ENCODE peak calls at places on chromosomes 6 and 20, in four cellular contexts. E is BE2C, W is GM12878, N is tibial artery. Z is an unnamed sample.

GRCh38 chr20:12053348-12053747 is 135.7 kb downstream of the BTBD3 start:
- DNase-seq in W (peak; percentile 0), N (no peak), E (no peak), Z (no peak)

GRCh38 chr20:13546497-13547131 is 92.1 kb downstream of the TASP1 start:
- DNase-seq in W (peak; percentile 17), N (peak; percentile 85), E (peak; percentile 82), Z (peak; percentile 69)

GRCh38 chr20:60011512-60012507 is 53.6 kb downstream of the CDH26 start:
- DNase-seq in N (no peak), W (no peak), E (no peak), Z (peak; percentile 54)

GRCh38 chr6:17032595-17033591 is 69.0 kb upstream of the STMND1 start:
- DNase-seq in E (no peak), N (peak; percentile 90), W (no peak), Z (peak; percentile 61)

GRCh38 chr6:43376551-43376981 is 7.1 kb upstream of the ZNF318 start:
- DNase-seq in E (no peak), W (peak; percentile 88), N (no peak), Z (no peak)

GRCh38 chr6:112743343-112743742 is 396.2 kb downstream of the RFPL4B start:
- DNase-seq in N (no peak), E (no peak), W (no peak), Z (no peak)

GRCh38 chr20:17950670-17951069 is 17.9 kb downstream of the SNX5 start:
- DNase-seq in N (no peak), E (no peak), W (no peak), Z (no peak)

GRCh38 chr6:151917531-151918329 is 110.2 kb downstream of the ESR1 start:
- DNase-seq in N (no peak), W (no peak), E (no peak), Z (no peak)

GRCh38 chr6:143941852-143942627 is 66.0 kb downstream of the PLAGL1 start:
- DNase-seq in E (peak; percentile 69), N (peak; percentile 72), W (no peak), Z (peak; percentile 26)

GRCh38 chr6:48111143-48111506 is at the start of gene PTCHD4:
- DNase-seq in N (no peak), W (no peak), E (no peak), Z (no peak)

GRCh38 chr6:121190122-121190521 is 144.2 kb downstream of the TBC1D32 start:
- DNase-seq in W (no peak), E (no peak), N (no peak), Z (no peak)

GRCh38 chr6:104599821-104600658 is 259.7 kb downstream of the HACE1 start:
- DNase-seq in N (no peak), E (peak; percentile 58), W (no peak), Z (no peak)

GRCh38 chr20:50221501-50222323 is 31.1 kb downstream of the CEBPB start:
- DNase-seq in E (no peak), N (peak; percentile 70), W (no peak), Z (no peak)

GRCh38 chr20:51678041-51678697 is 90.0 kb downstream of the ATP9A start:
- DNase-seq in N (no peak), W (no peak), E (peak; percentile 18), Z (no peak)

GRCh38 chr20:1888796-1889463 is 6.3 kb upstream of the SIRPA start:
- DNase-seq in W (no peak), N (no peak), E (no peak), Z (no peak)

GRCh38 chr20:59770851-59771250 is 162.6 kb downstream of the SYCP2 start:
- DNase-seq in W (no peak), E (no peak), N (peak; percentile 51), Z (no peak)

GRCh38 chr6:2768125-2768524 is 2.9 kb downstream of the WRNIP1 start:
- DNase-seq in E (no peak), W (no peak), N (no peak), Z (no peak)

GRCh38 chr20:32577023-32577422 is 8.1 kb downstream of the NOL4L start:
- DNase-seq in N (no peak), E (no peak), W (no peak), Z (no peak)

GRCh38 chr6:97445406-97445805 is 162.4 kb upstream of the MMS22L start:
- DNase-seq in E (no peak), N (no peak), W (no peak), Z (no peak)

GRCh38 chr6:169445661-169446581 is 192.3 kb upstream of the THBS2 start:
- DNase-seq in E (no peak), N (no peak), W (no peak), Z (no peak)

GRCh38 chr20:52493177-52493711 is 301.7 kb upstream of the ZFP64 start:
- DNase-seq in W (no peak), N (no peak), E (peak; percentile 31), Z (no peak)

GRCh38 chr20:14434379-14435136 is 97.1 kb upstream of the FLRT3 start:
- DNase-seq in E (no peak), N (no peak), W (no peak), Z (no peak)

GRCh38 chr6:56246941-56247653 is at the start of gene COL21A1:
- DNase-seq in W (no peak), E (no peak), N (peak; percentile 82), Z (peak; percentile 41)

GRCh38 chr6:12459945-12460800 is 170.0 kb downstream of the EDN1 start:
- DNase-seq in E (no peak), W (no peak), N (no peak), Z (no peak)

DNA sequence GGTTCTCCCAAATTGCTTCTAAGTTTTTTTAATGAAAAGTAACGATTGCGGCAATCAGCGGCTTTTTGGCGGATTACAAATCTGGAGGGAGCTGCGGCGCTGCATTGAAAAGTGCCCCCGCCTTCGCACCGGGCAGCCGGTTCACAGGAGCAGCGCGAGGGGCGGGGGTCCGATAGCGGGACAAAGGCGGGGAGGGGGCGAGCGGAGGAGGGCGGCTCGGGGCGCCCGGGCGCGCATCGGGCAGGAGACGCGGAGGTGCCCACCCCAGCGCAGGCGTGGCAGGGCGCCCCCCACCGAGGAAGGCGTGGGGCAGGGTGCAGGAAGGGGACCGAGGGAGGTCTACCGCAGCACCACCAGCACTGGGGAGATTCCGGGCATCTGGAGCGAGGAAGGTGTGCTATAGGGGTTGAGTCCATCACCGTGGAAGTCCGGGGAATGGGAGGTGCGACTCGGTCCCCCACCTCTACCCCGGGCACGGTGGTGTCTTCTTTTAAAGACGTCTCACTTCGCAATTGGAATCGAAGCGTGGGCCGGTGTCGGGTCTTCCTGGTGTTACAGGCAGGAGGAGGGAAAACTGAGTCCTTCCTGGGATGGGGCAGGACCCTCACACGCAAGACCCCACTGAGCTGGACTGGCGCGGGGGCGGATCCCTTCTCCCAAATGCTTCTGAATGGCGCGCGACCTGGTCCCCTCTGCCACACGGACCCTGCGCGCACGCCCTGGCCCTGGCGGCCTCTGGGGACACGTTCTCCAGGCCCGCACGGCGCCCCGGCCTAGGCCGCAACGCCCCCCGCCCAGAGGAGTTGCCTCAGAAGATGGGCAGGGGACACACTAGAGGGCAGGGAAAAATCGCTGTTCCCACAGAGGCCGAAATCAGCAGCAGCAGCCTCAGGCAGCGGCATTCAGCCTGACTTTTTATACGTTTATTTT is 44.9 kb upstream of the OSTM1 start:
- DNase-seq in W (no peak), N (no peak), E (no peak), Z (no peak)
- H3K4me3 ChIP-seq in W (peak overlapping the region; percentile 35), N (peak overlapping the region; percentile 58), E (peak overlapping the region; percentile 55), Z (peak overlapping the region; percentile 82)

GRCh38 chr6:170533792-170534191 is 19.3 kb downstream of the PSMB1 start:
- DNase-seq in W (no peak), N (no peak), E (no peak), Z (no peak)
- H3K36me3 ChIP-seq in W (peaks cover 37% of the 10 kb centered on the region), N (peaks cover 60% of the 10 kb centered on the region), E (peaks cover 60% of the 10 kb centered on the region), Z (peaks cover 10% of the 10 kb centered on the region)

DNA sequence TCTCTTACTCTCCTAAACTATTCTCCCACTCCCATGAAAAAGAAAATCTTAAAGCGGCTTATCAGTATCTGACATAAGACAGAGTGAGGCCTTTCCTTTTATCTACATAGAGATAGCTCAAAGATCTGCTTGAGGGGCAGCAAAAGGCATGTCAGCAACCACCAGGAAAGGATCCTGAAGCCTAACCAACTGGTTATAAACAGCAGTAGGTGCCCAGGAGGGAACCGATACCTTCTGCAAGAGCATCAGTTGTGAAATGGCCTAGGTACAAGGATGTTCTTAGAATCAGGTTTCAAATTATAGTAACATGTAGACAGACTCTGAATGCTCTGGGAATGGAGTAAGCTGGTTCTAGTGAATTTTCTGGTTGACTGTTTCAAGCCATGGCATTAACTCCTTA is 21.4 kb downstream of the JARID2 start:
- DNase-seq in N (no peak), E (no peak), W (no peak), Z (no peak)
- H3K4me1 ChIP-seq in N (peaks cover 37% of the 10 kb centered on the region), E (peaks cover 41% of the 10 kb centered on the region), W (peaks cover 61% of the 10 kb centered on the region), Z (peaks cover 35% of the 10 kb centered on the region)

GRCh38 chr20:62776035-62776691 is 20.1 kb upstream of the MRGBP start:
- DNase-seq in E (no peak), W (no peak), N (no peak), Z (no peak)
- H3K4me3 ChIP-seq in E (no peak overlapping the region), W (no peak overlapping the region), N (no peak overlapping the region), Z (no peak overlapping the region)

GRCh38 chr20:5595744-5596143 is 154.5 kb upstream of the SHLD1 start:
- DNase-seq in N (no peak), E (no peak), W (no peak), Z (no peak)

GRCh38 chr20:5606347-5606746 is 143.9 kb upstream of the SHLD1 start:
- DNase-seq in N (no peak), W (no peak), E (no peak), Z (no peak)

GRCh38 chr20:5596401-5597193 is 153.6 kb upstream of the SHLD1 start:
- DNase-seq in E (no peak), N (no peak), W (no peak), Z (no peak)

GRCh38 chr20:5602346-5602745 is 147.9 kb upstream of the SHLD1 start:
- DNase-seq in E (no peak), N (no peak), W (no peak), Z (no peak)

GRCh38 chr20:5600982-5601381 is 149.2 kb upstream of the SHLD1 start:
- DNase-seq in E (no peak), W (no peak), N (no peak), Z (no peak)
- H3K36me3 ChIP-seq in E (peaks cover 47% of the 10 kb centered on the region), W (peaks cover 33% of the 10 kb centered on the region), N (peaks cover 58% of the 10 kb centered on the region), Z (peaks cover 52% of the 10 kb centered on the region)

GRCh38 chr6:134165827-134166226 is 113.4 kb upstream of the SLC2A12 start:
- DNase-seq in N (no peak), W (no peak), E (no peak), Z (no peak)
- H3K4me1 ChIP-seq in N (no peaks in the 10 kb centered on the region), W (no peaks in the 10 kb centered on the region), E (peaks cover 12% of the 10 kb centered on the region), Z (peaks cover 17% of the 10 kb centered on the region)

GRCh38 chr6:163946437-163946836 is 531.9 kb downstream of the QKI start:
- DNase-seq in N (no peak), W (no peak), E (no peak), Z (peak; percentile 69)
- H3K4me3 ChIP-seq in N (no peak overlapping the region), W (no peak overlapping the region), E (no peak overlapping the region), Z (peak overlapping the region; percentile 8)